ENCODE peak calls at places on chromosomes 13 and 19, in eight cellular contexts. One of them, this sample, is unnamed.

GRCh38 chr19:39400997-39401548 is 5.6 kb upstream of the ZFP36 start:
- DNase-seq in mammary epithelial cell: no peak
- DNase-seq in mesothelial cell of epicardium: no peak
- DNase-seq in stimulated activated naive CD4-positive, alpha-beta T cell: no peak
- DNase-seq in NCI-H524 treated with DMSO at 0.1 percent for 48 hours: no peak
- DNase-seq in fibroblast of pulmonary artery: no peak
- DNase-seq in bronchial epithelial cell: no peak
- DNase-seq in GM04504: no peak
- DNase-seq in this sample: no peak

GRCh38 chr13:40345654-40346372 is 320.6 kb downstream of the FOXO1 start:
- DNase-seq in mammary epithelial cell: no peak
- DNase-seq in mesothelial cell of epicardium: no peak
- DNase-seq in stimulated activated naive CD4-positive, alpha-beta T cell: no peak
- DNase-seq in NCI-H524 treated with DMSO at 0.1 percent for 48 hours: no peak
- DNase-seq in bronchial epithelial cell: no peak
- DNase-seq in GM04504: no peak
- DNase-seq in fibroblast of pulmonary artery: no peak
- DNase-seq in this sample: no peak

GRCh38 chr13:31807090-31807541 is 67.8 kb downstream of the RXFP2 start:
- DNase-seq in bronchial epithelial cell: peak; percentile 36
- DNase-seq in NCI-H524 treated with DMSO at 0.1 percent for 48 hours: no peak
- DNase-seq in mesothelial cell of epicardium: no peak
- DNase-seq in fibroblast of pulmonary artery: peak; percentile 16
- DNase-seq in stimulated activated naive CD4-positive, alpha-beta T cell: no peak
- DNase-seq in GM04504: no peak
- DNase-seq in mammary epithelial cell: peak; percentile 79
- DNase-seq in this sample: no peak

GRCh38 chr13:63026285-63026797 is 1610.7 kb upstream of the PCDH20 start:
- DNase-seq in mammary epithelial cell: no peak
- DNase-seq in NCI-H524 treated with DMSO at 0.1 percent for 48 hours: no peak
- DNase-seq in bronchial epithelial cell: no peak
- DNase-seq in GM04504: no peak
- DNase-seq in mesothelial cell of epicardium: no peak
- DNase-seq in fibroblast of pulmonary artery: no peak
- DNase-seq in stimulated activated naive CD4-positive, alpha-beta T cell: no peak
- DNase-seq in this sample: no peak

GRCh38 chr13:114104626-114105350 is 27.6 kb downstream of the RASA3 start:
- DNase-seq in bronchial epithelial cell: no peak
- DNase-seq in GM04504: no peak
- DNase-seq in fibroblast of pulmonary artery: no peak
- DNase-seq in NCI-H524 treated with DMSO at 0.1 percent for 48 hours: no peak
- DNase-seq in stimulated activated naive CD4-positive, alpha-beta T cell: no peak
- DNase-seq in mesothelial cell of epicardium: no peak
- DNase-seq in mammary epithelial cell: no peak
- DNase-seq in this sample: no peak

GRCh38 chr19:17948474-17948966 is 15.7 kb downstream of the CCDC124 start:
- DNase-seq in bronchial epithelial cell: no peak
- DNase-seq in stimulated activated naive CD4-positive, alpha-beta T cell: no peak
- DNase-seq in mesothelial cell of epicardium: no peak
- DNase-seq in mammary epithelial cell: no peak
- DNase-seq in NCI-H524 treated with DMSO at 0.1 percent for 48 hours: peak; percentile 56
- DNase-seq in fibroblast of pulmonary artery: no peak
- DNase-seq in GM04504: no peak
- DNase-seq in this sample: no peak

GRCh38 chr19:33064778-33065550 is at the start of gene RHPN2:
- DNase-seq in mammary epithelial cell: peak; percentile 63
- DNase-seq in bronchial epithelial cell: no peak
- DNase-seq in GM04504: no peak
- DNase-seq in stimulated activated naive CD4-positive, alpha-beta T cell: peak; percentile 17
- DNase-seq in fibroblast of pulmonary artery: peak; percentile 68
- DNase-seq in NCI-H524 treated with DMSO at 0.1 percent for 48 hours: no peak
- DNase-seq in mesothelial cell of epicardium: peak; percentile 66
- DNase-seq in this sample: peak; percentile 92

GRCh38 chr19:1470864-1471513 is 8.0 kb downstream of the C19orf25 start:
- DNase-seq in mesothelial cell of epicardium: no peak
- DNase-seq in NCI-H524 treated with DMSO at 0.1 percent for 48 hours: no peak
- DNase-seq in mammary epithelial cell: no peak
- DNase-seq in fibroblast of pulmonary artery: no peak
- DNase-seq in GM04504: no peak
- DNase-seq in stimulated activated naive CD4-positive, alpha-beta T cell: no peak
- DNase-seq in bronchial epithelial cell: no peak
- DNase-seq in this sample: peak; percentile 89

GRCh38 chr19:19552811-19553210 is 14.7 kb downstream of the CILP2 start:
- DNase-seq in mesothelial cell of epicardium: peak; percentile 61
- DNase-seq in stimulated activated naive CD4-positive, alpha-beta T cell: no peak
- DNase-seq in bronchial epithelial cell: no peak
- DNase-seq in mammary epithelial cell: no peak
- DNase-seq in NCI-H524 treated with DMSO at 0.1 percent for 48 hours: no peak
- DNase-seq in fibroblast of pulmonary artery: peak; percentile 34
- DNase-seq in GM04504: no peak
- DNase-seq in this sample: peak; percentile 98

GRCh38 chr19:13621413-13621812 is 115.1 kb upstream of the CACNA1A start:
- DNase-seq in bronchial epithelial cell: peak; percentile 96
- DNase-seq in mesothelial cell of epicardium: no peak
- DNase-seq in NCI-H524 treated with DMSO at 0.1 percent for 48 hours: no peak
- DNase-seq in mammary epithelial cell: peak; percentile 98
- DNase-seq in stimulated activated naive CD4-positive, alpha-beta T cell: no peak
- DNase-seq in GM04504: peak; percentile 89
- DNase-seq in fibroblast of pulmonary artery: peak; percentile 10
- DNase-seq in this sample: no peak

GRCh38 chr19:2962018-2962670 is 15.2 kb upstream of the TLE6 start:
- DNase-seq in NCI-H524 treated with DMSO at 0.1 percent for 48 hours: peak; percentile 40
- DNase-seq in mammary epithelial cell: peak; percentile 38
- DNase-seq in stimulated activated naive CD4-positive, alpha-beta T cell: peak; percentile 86
- DNase-seq in GM04504: no peak
- DNase-seq in mesothelial cell of epicardium: no peak
- DNase-seq in fibroblast of pulmonary artery: peak; percentile 82
- DNase-seq in bronchial epithelial cell: peak; percentile 75
- DNase-seq in this sample: no peak

GRCh38 chr13:31894931-31895330 is 136.6 kb upstream of the FRY start:
- DNase-seq in fibroblast of pulmonary artery: no peak
- DNase-seq in stimulated activated naive CD4-positive, alpha-beta T cell: no peak
- DNase-seq in mesothelial cell of epicardium: no peak
- DNase-seq in mammary epithelial cell: no peak
- DNase-seq in GM04504: no peak
- DNase-seq in NCI-H524 treated with DMSO at 0.1 percent for 48 hours: no peak
- DNase-seq in bronchial epithelial cell: no peak
- DNase-seq in this sample: no peak

GRCh38 chr19:30587869-30588268 is 215.7 kb downstream of the ZNF536 start:
- DNase-seq in stimulated activated naive CD4-positive, alpha-beta T cell: no peak
- DNase-seq in GM04504: no peak
- DNase-seq in bronchial epithelial cell: no peak
- DNase-seq in fibroblast of pulmonary artery: no peak
- DNase-seq in NCI-H524 treated with DMSO at 0.1 percent for 48 hours: no peak
- DNase-seq in mammary epithelial cell: no peak
- DNase-seq in mesothelial cell of epicardium: no peak
- DNase-seq in this sample: no peak

GRCh38 chr13:41222259-41222852 is 28.0 kb upstream of the KBTBD7 start:
- DNase-seq in mammary epithelial cell: peak; percentile 75
- DNase-seq in stimulated activated naive CD4-positive, alpha-beta T cell: peak; percentile 61
- DNase-seq in NCI-H524 treated with DMSO at 0.1 percent for 48 hours: no peak
- DNase-seq in fibroblast of pulmonary artery: peak; percentile 68
- DNase-seq in mesothelial cell of epicardium: no peak
- DNase-seq in GM04504: no peak
- DNase-seq in bronchial epithelial cell: peak; percentile 70
- DNase-seq in this sample: peak; percentile 26

GRCh38 chr13:104315606-104316005 is 1249.4 kb upstream of the SLC10A2 start:
- DNase-seq in mesothelial cell of epicardium: no peak
- DNase-seq in GM04504: peak; percentile 4
- DNase-seq in bronchial epithelial cell: peak; percentile 96
- DNase-seq in stimulated activated naive CD4-positive, alpha-beta T cell: no peak
- DNase-seq in NCI-H524 treated with DMSO at 0.1 percent for 48 hours: no peak
- DNase-seq in mammary epithelial cell: peak; percentile 84
- DNase-seq in fibroblast of pulmonary artery: peak; percentile 95
- DNase-seq in this sample: no peak

GRCh38 chr13:108915634-108916497 is 286.5 kb downstream of the MYO16 start:
- DNase-seq in stimulated activated naive CD4-positive, alpha-beta T cell: no peak
- DNase-seq in NCI-H524 treated with DMSO at 0.1 percent for 48 hours: no peak
- DNase-seq in mesothelial cell of epicardium: peak; percentile 52
- DNase-seq in fibroblast of pulmonary artery: peak; percentile 91
- DNase-seq in GM04504: peak; percentile 50
- DNase-seq in mammary epithelial cell: peak; percentile 94
- DNase-seq in bronchial epithelial cell: peak; percentile 92
- DNase-seq in this sample: no peak

GRCh38 chr19:52946322-52947310 is 16.1 kb downstream of the ZNF816 start:
- DNase-seq in NCI-H524 treated with DMSO at 0.1 percent for 48 hours: no peak
- DNase-seq in bronchial epithelial cell: no peak
- DNase-seq in mammary epithelial cell: no peak
- DNase-seq in GM04504: no peak
- DNase-seq in fibroblast of pulmonary artery: no peak
- DNase-seq in stimulated activated naive CD4-positive, alpha-beta T cell: no peak
- DNase-seq in mesothelial cell of epicardium: no peak
- DNase-seq in this sample: no peak

GRCh38 chr13:93244141-93244917 is 17.7 kb downstream of the GPC6 start:
- DNase-seq in NCI-H524 treated with DMSO at 0.1 percent for 48 hours: no peak
- DNase-seq in mesothelial cell of epicardium: no peak
- DNase-seq in bronchial epithelial cell: no peak
- DNase-seq in GM04504: no peak
- DNase-seq in stimulated activated naive CD4-positive, alpha-beta T cell: no peak
- DNase-seq in fibroblast of pulmonary artery: peak; percentile 51
- DNase-seq in mammary epithelial cell: peak; percentile 63
- DNase-seq in this sample: no peak

GRCh38 chr13:63435668-63436275 is 2020.1 kb upstream of the PCDH20 start:
- DNase-seq in stimulated activated naive CD4-positive, alpha-beta T cell: no peak
- DNase-seq in bronchial epithelial cell: peak; percentile 61
- DNase-seq in GM04504: peak; percentile 96
- DNase-seq in mammary epithelial cell: peak; percentile 64
- DNase-seq in mesothelial cell of epicardium: no peak
- DNase-seq in fibroblast of pulmonary artery: peak; percentile 96
- DNase-seq in NCI-H524 treated with DMSO at 0.1 percent for 48 hours: no peak
- DNase-seq in this sample: no peak

GRCh38 chr19:43700368-43701015 is 15.4 kb upstream of the IRGC start:
- DNase-seq in mesothelial cell of epicardium: no peak
- DNase-seq in NCI-H524 treated with DMSO at 0.1 percent for 48 hours: no peak
- DNase-seq in mammary epithelial cell: peak; percentile 23
- DNase-seq in bronchial epithelial cell: peak; percentile 46
- DNase-seq in GM04504: peak; percentile 59
- DNase-seq in stimulated activated naive CD4-positive, alpha-beta T cell: peak; percentile 20
- DNase-seq in fibroblast of pulmonary artery: peak; percentile 76
- DNase-seq in this sample: no peak

GRCh38 chr13:44955421-44955820 is 33.9 kb downstream of the NUFIP1 start:
- DNase-seq in NCI-H524 treated with DMSO at 0.1 percent for 48 hours: no peak
- DNase-seq in mesothelial cell of epicardium: no peak
- DNase-seq in mammary epithelial cell: no peak
- DNase-seq in GM04504: no peak
- DNase-seq in bronchial epithelial cell: no peak
- DNase-seq in stimulated activated naive CD4-positive, alpha-beta T cell: no peak
- DNase-seq in fibroblast of pulmonary artery: no peak
- DNase-seq in this sample: no peak

GRCh38 chr19:885536-886224 is 7.3 kb downstream of the MED16 start:
- DNase-seq in bronchial epithelial cell: no peak
- DNase-seq in fibroblast of pulmonary artery: no peak
- DNase-seq in mammary epithelial cell: no peak
- DNase-seq in stimulated activated naive CD4-positive, alpha-beta T cell: no peak
- DNase-seq in mesothelial cell of epicardium: no peak
- DNase-seq in NCI-H524 treated with DMSO at 0.1 percent for 48 hours: no peak
- DNase-seq in GM04504: no peak
- DNase-seq in this sample: no peak

GRCh38 chr13:73903561-73903960 is 230.6 kb downstream of the KLF12 start:
- DNase-seq in mesothelial cell of epicardium: no peak
- DNase-seq in fibroblast of pulmonary artery: no peak
- DNase-seq in mammary epithelial cell: no peak
- DNase-seq in stimulated activated naive CD4-positive, alpha-beta T cell: no peak
- DNase-seq in NCI-H524 treated with DMSO at 0.1 percent for 48 hours: no peak
- DNase-seq in GM04504: no peak
- DNase-seq in bronchial epithelial cell: no peak
- DNase-seq in this sample: no peak

GRCh38 chr13:26230703-26231102 is 8.6 kb upstream of the RNF6 start:
- DNase-seq in GM04504: no peak
- DNase-seq in stimulated activated naive CD4-positive, alpha-beta T cell: no peak
- DNase-seq in mammary epithelial cell: no peak
- DNase-seq in mesothelial cell of epicardium: no peak
- DNase-seq in fibroblast of pulmonary artery: no peak
- DNase-seq in NCI-H524 treated with DMSO at 0.1 percent for 48 hours: no peak
- DNase-seq in bronchial epithelial cell: no peak
- DNase-seq in this sample: no peak

GRCh38 chr13:65855276-65855675 is 1374.9 kb downstream of the PCDH9 start:
- DNase-seq in NCI-H524 treated with DMSO at 0.1 percent for 48 hours: no peak
- DNase-seq in bronchial epithelial cell: no peak
- DNase-seq in fibroblast of pulmonary artery: peak; percentile 39
- DNase-seq in mesothelial cell of epicardium: no peak
- DNase-seq in stimulated activated naive CD4-positive, alpha-beta T cell: no peak
- DNase-seq in GM04504: no peak
- DNase-seq in mammary epithelial cell: no peak
- DNase-seq in this sample: peak; percentile 12

GRCh38 chr13:97020194-97020593 is 25.9 kb upstream of the OXGR1 start:
- DNase-seq in GM04504: no peak
- DNase-seq in mammary epithelial cell: no peak
- DNase-seq in fibroblast of pulmonary artery: no peak
- DNase-seq in bronchial epithelial cell: no peak
- DNase-seq in mesothelial cell of epicardium: no peak
- DNase-seq in NCI-H524 treated with DMSO at 0.1 percent for 48 hours: no peak
- DNase-seq in stimulated activated naive CD4-positive, alpha-beta T cell: no peak
- DNase-seq in this sample: no peak

GRCh38 chr19:14165986-14166385 is 29.6 kb upstream of the ASF1B start:
- DNase-seq in NCI-H524 treated with DMSO at 0.1 percent for 48 hours: no peak
- DNase-seq in mesothelial cell of epicardium: no peak
- DNase-seq in GM04504: no peak
- DNase-seq in fibroblast of pulmonary artery: no peak
- DNase-seq in mammary epithelial cell: no peak
- DNase-seq in stimulated activated naive CD4-positive, alpha-beta T cell: no peak
- DNase-seq in bronchial epithelial cell: no peak
- DNase-seq in this sample: no peak

GRCh38 chr19:43229315-43229714 is 23.9 kb upstream of the PSG4 start:
- DNase-seq in fibroblast of pulmonary artery: peak; percentile 7
- DNase-seq in NCI-H524 treated with DMSO at 0.1 percent for 48 hours: no peak
- DNase-seq in stimulated activated naive CD4-positive, alpha-beta T cell: no peak
- DNase-seq in bronchial epithelial cell: peak; percentile 20
- DNase-seq in GM04504: no peak
- DNase-seq in mesothelial cell of epicardium: no peak
- DNase-seq in mammary epithelial cell: peak; percentile 46
- DNase-seq in this sample: no peak

GRCh38 chr13:78977311-78977710 is 318.4 kb upstream of the OBI1 start:
- DNase-seq in fibroblast of pulmonary artery: no peak
- DNase-seq in mammary epithelial cell: no peak
- DNase-seq in mesothelial cell of epicardium: no peak
- DNase-seq in GM04504: no peak
- DNase-seq in NCI-H524 treated with DMSO at 0.1 percent for 48 hours: peak; percentile 19
- DNase-seq in stimulated activated naive CD4-positive, alpha-beta T cell: no peak
- DNase-seq in bronchial epithelial cell: peak; percentile 16
- DNase-seq in this sample: no peak

GRCh38 chr13:101307181-101307701 is 109.1 kb downstream of the NALCN start:
- DNase-seq in mesothelial cell of epicardium: no peak
- DNase-seq in bronchial epithelial cell: no peak
- DNase-seq in GM04504: peak; percentile 48
- DNase-seq in mammary epithelial cell: no peak
- DNase-seq in stimulated activated naive CD4-positive, alpha-beta T cell: no peak
- DNase-seq in NCI-H524 treated with DMSO at 0.1 percent for 48 hours: no peak
- DNase-seq in fibroblast of pulmonary artery: peak; percentile 64
- DNase-seq in this sample: no peak